ENCODE peak calls at places on chromosomes 16 and 17, in six cellular contexts. Z, X, H, V, L and O are unnamed samples.

GRCh38 chr16:27228621-27229501 is 25.5 kb downstream of the KDM8 start:
- DNase-seq in Z (no peak), X (no peak), H (no peak), V (no peak), L (no peak), O (no peak)

GRCh38 chr16:83356266-83356665 is 451.5 kb upstream of the HSBP1 start:
- DNase-seq in Z (peak), X (no peak), H (peak), V (no peak), L (no peak), O (peak)

GRCh38 chr16:15748654-15749053 is 98.6 kb downstream of the NDE1 start:
- DNase-seq in Z (no peak), X (no peak), H (no peak), V (no peak), L (no peak), O (no peak)

GRCh38 chr16:25553711-25554436 is 137.9 kb upstream of the HS3ST4 start:
- DNase-seq in Z (peak), X (no peak), H (no peak), V (no peak), L (no peak), O (no peak)

GRCh38 chr16:64910351-64910750 is 211.5 kb downstream of the CDH11 start:
- DNase-seq in Z (peak), X (no peak), H (no peak), V (no peak), L (no peak), O (peak)

GRCh38 chr17:57288034-57288752 is 31.9 kb downstream of the MSI2 start:
- DNase-seq in Z (no peak), X (no peak), H (no peak), V (no peak), L (no peak), O (peak)

GRCh38 chr17:80802626-80803450 is 188.8 kb upstream of the CHMP6 start:
- DNase-seq in Z (no peak), X (no peak), H (no peak), V (no peak), L (no peak), O (no peak)

GRCh38 chr16:89841275-89841674 is 13.0 kb downstream of the SPIRE2 start:
- DNase-seq in Z (no peak), X (peak), H (no peak), V (no peak), L (no peak), O (no peak)

GRCh38 chr17:82655038-82655479 is 6.8 kb upstream of the WDR45B start:
- DNase-seq in Z (no peak), X (no peak), H (no peak), V (no peak), L (no peak), O (no peak)

GRCh38 chr17:78375401-78376079 is 2.9 kb upstream of the PGS1 start:
- DNase-seq in Z (peak), X (no peak), H (peak), V (no peak), L (no peak), O (peak)

GRCh38 chr17:16448490-16448889 is 33.1 kb downstream of the TRPV2 start:
- DNase-seq in Z (no peak), X (no peak), H (no peak), V (no peak), L (no peak), O (no peak)

GRCh38 chr17:42132941-42133340 is 10.3 kb downstream of the HSPB9 start:
- DNase-seq in Z (peak), X (no peak), H (no peak), V (no peak), L (peak), O (no peak)

GRCh38 chr16:68866933-68867332 is 23.6 kb downstream of the TANGO6 start:
- DNase-seq in Z (no peak), X (no peak), H (no peak), V (no peak), L (no peak), O (no peak)

GRCh38 chr17:56754523-56755208 is 79.1 kb downstream of the C17orf67 start:
- DNase-seq in Z (peak), X (no peak), H (peak), V (no peak), L (no peak), O (no peak)

GRCh38 chr17:40699880-40700279 is 3.7 kb downstream of the KRT24 start:
- DNase-seq in Z (no peak), X (no peak), H (no peak), V (no peak), L (no peak), O (no peak)

GRCh38 chr17:1197781-1198490 is 18.2 kb upstream of the ABR start:
- DNase-seq in Z (no peak), X (peak), H (no peak), V (no peak), L (no peak), O (no peak)

GRCh38 chr17:7238418-7239090 is 703 bp downstream of the PHF23 start:
- DNase-seq in Z (no peak), X (peak), H (peak), V (peak), L (no peak), O (no peak)

GRCh38 chr17:63911657-63912100 is 621 bp upstream of the CSHL1 start:
- DNase-seq in Z (peak), X (peak), H (peak), V (peak), L (peak), O (peak)

GRCh38 chr16:64489449-64489848 is 632.4 kb downstream of the CDH11 start:
- DNase-seq in Z (no peak), X (no peak), H (no peak), V (no peak), L (no peak), O (peak)

GRCh38 chr16:51134876-51135275 is 16.2 kb downstream of the SALL1 start:
- DNase-seq in Z (no peak), X (no peak), H (no peak), V (no peak), L (no peak), O (no peak)

GRCh38 chr17:75814900-75815373 is 29.3 kb downstream of the UNC13D start:
- DNase-seq in Z (peak), X (no peak), H (peak), V (no peak), L (no peak), O (peak)

GRCh38 chr16:23836404-23837291 is 865 bp downstream of the PRKCB start:
- DNase-seq in Z (no peak), X (peak), H (no peak), V (peak), L (peak), O (no peak)

GRCh38 chr17:54956802-54957201 is 11.7 kb downstream of the COX11 start:
- DNase-seq in Z (no peak), X (no peak), H (no peak), V (no peak), L (no peak), O (no peak)

GRCh38 chr17:21676281-21677111 is 15.8 kb upstream of the KCNJ18 start:
- DNase-seq in Z (no peak), X (no peak), H (no peak), V (no peak), L (no peak), O (no peak)

GRCh38 chr17:61378658-61379456 is 20.8 kb upstream of the TBX2 start:
- DNase-seq in Z (no peak), X (no peak), H (no peak), V (no peak), L (no peak), O (no peak)

GRCh38 chr17:73142763-73143395 is 21.9 kb upstream of the SSTR2 start:
- DNase-seq in Z (peak), X (no peak), H (no peak), V (no peak), L (no peak), O (peak)

GRCh38 chr16:49956915-49957314 is 68.1 kb upstream of the CNEP1R1 start:
- DNase-seq in Z (no peak), X (no peak), H (no peak), V (no peak), L (no peak), O (no peak)

GRCh38 chr16:35398208-35398607 is 1938.8 kb downstream of the TP53TG3F start:
- DNase-seq in Z (no peak), X (no peak), H (no peak), V (no peak), L (no peak), O (no peak)

GRCh38 chr17:38415250-38416194 is 12.7 kb upstream of the ARHGAP23 start:
- DNase-seq in Z (peak), X (no peak), H (peak), V (no peak), L (no peak), O (no peak)

GRCh38 chr17:82350182-82351030 is 8.6 kb upstream of the TEX19 start:
- DNase-seq in Z (peak), X (no peak), H (no peak), V (no peak), L (peak), O (no peak)

GRCh38 chr16:3583303-3584038 is 6.3 kb upstream of the NLRC3 start:
- DNase-seq in Z (no peak), X (no peak), H (no peak), V (no peak), L (no peak), O (no peak)